ENCODE peak calls at places on chromosomes 1 and 21, in seven cellular contexts. H, W, A, P, G, R and S are unnamed samples.

GRCh38 chr21:37368536-37369279 is 2.1 kb downstream of the DYRK1A start:
- DNase-seq in H (peak; percentile 88), W (peak; percentile 19), A (peak; percentile 68), P (no peak), G (no peak), R (no peak), S (no peak)

GRCh38 chr1:182552527-182552926 is 36.5 kb downstream of the RNASEL start:
- DNase-seq in H (peak; percentile 26), W (no peak), A (no peak), P (no peak), G (no peak), R (no peak), S (no peak)

GRCh38 chr1:86419277-86419903 is 4.6 kb upstream of the CLCA2 start:
- DNase-seq in H (peak; percentile 33), W (peak; percentile 15), A (peak; percentile 64), P (peak; percentile 68), G (no peak), R (no peak), S (peak; percentile 15)

GRCh38 chr1:44305962-44306422 is 49.1 kb downstream of the ERI3 start:
- DNase-seq in H (no peak), W (no peak), A (no peak), P (no peak), G (no peak), R (no peak), S (no peak)

GRCh38 chr1:47906466-47907191 is 90.6 kb downstream of the TRABD2B start:
- DNase-seq in H (no peak), W (peak; percentile 34), A (no peak), P (no peak), G (no peak), R (no peak), S (no peak)

GRCh38 chr1:3049905-3050304 is 19.1 kb upstream of the PRDM16 start:
- DNase-seq in H (no peak), W (no peak), A (no peak), P (no peak), G (no peak), R (no peak), S (no peak)

GRCh38 chr1:68230901-68231626 is 1.3 kb downstream of the WLS start:
- DNase-seq in H (peak; percentile 63), W (peak; percentile 32), A (peak; percentile 8), P (peak; percentile 8), G (peak; percentile 63), R (no peak), S (peak; percentile 15)

GRCh38 chr1:1001631-1002300 is 1.9 kb upstream of the HES4 start:
- DNase-seq in H (peak; percentile 77), W (peak; percentile 89), A (peak; percentile 94), P (peak; percentile 76), G (peak; percentile 94), R (peak; percentile 46), S (peak; percentile 84)

GRCh38 chr1:2143814-2144500 is 50.6 kb downstream of the FAAP20 start:
- DNase-seq in H (no peak), W (no peak), A (no peak), P (no peak), G (no peak), R (no peak), S (no peak)

GRCh38 chr1:183278736-183279591 is 92.9 kb downstream of the LAMC2 start:
- DNase-seq in H (peak; percentile 89), W (no peak), A (peak; percentile 78), P (no peak), G (no peak), R (no peak), S (no peak)

GRCh38 chr1:154626456-154627246 is 18.7 kb upstream of the ADAR start:
- DNase-seq in H (peak; percentile 15), W (no peak), A (no peak), P (no peak), G (peak; percentile 23), R (no peak), S (peak; percentile 23)

GRCh38 chr1:99527078-99527477 is 118.8 kb upstream of the PALMD start:
- DNase-seq in H (peak; percentile 61), W (peak; percentile 19), A (peak; percentile 51), P (peak; percentile 46), G (peak; percentile 8), R (no peak), S (no peak)

DNA sequence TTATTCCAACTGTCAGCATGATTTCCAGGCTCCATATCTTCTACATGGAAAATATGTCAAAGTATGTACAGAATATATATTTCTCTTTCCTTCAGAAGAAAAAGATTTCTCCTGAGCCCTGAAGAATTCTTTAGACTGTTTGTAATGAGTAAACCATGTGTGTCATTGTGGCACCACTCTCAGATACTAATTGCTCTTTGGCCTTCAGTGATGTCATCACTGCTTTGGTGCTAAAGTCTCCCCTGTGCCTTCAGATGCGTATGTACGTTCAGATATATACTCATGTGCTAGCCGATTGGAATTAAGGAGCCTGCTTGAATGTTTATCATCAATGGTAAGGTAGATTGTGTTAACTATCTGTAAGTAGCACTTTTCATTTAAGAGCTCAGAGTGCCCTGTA is 20.6 kb upstream of the NBL1 start:
- DNase-seq in H (peak; percentile 58), W (peak; percentile 77), A (no peak), P (no peak), G (no peak), R (no peak), S (no peak)
- TF ChIP-seq EZH2phosphoT487 in H (no peak), W (no peak), A (no peak), P (no peak), G (no peak), R (no peak), S (no peak)

DNA sequence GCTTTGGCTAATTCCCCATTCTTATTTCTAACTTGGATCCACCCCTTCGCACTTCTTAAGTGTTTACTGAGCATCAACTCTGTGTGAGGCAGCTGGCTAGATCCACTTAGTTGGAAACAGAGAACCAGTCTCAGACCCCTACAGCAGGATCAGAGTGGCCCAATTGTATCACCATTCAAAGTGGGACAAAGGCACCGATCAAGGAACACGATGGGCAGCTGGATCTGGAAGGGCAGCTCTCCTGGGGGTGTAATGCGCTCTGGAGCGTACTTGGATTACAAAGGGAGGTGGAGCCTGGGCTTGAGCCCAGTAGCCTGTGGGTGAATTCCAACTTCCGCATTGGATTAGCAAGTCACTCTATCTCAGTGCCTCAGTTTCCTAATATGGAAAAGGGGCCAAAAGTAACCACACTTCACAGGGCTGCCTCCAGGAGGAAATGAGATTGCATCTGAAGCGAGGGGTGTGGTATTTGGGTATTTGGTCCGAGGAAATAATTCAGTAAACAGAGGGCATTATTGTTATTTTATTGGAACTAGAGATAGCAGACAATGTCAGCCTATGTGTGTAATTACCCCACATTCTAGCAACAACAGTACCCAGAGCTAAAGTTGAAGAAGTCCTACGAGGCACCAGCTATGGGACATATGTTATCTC is 11.9 kb downstream of the ECE1 start:
- DNase-seq in H (no peak), W (no peak), A (no peak), P (no peak), G (no peak), R (no peak), S (peak; percentile 95)
- H3K4me2 ChIP-seq in H (no peak overlapping the region), W (no peak overlapping the region), A (no peak overlapping the region), P (no peak overlapping the region), G (no peak overlapping the region), R (no peak overlapping the region), S (peak overlapping the region; percentile 17)

GRCh38 chr1:160400284-160400645 is at the start of gene VANGL2:
- DNase-seq in H (peak; percentile 35), W (peak; percentile 92), A (no peak), P (peak; percentile 89), G (peak; percentile 95), R (no peak), S (peak; percentile 93)
- TF ChIP-seq EZH2phosphoT487 in H (no peak), W (no peak), A (no peak), P (no peak), G (no peak), R (no peak), S (no peak)

GRCh38 chr1:236795757-236796719 is 946 bp downstream of the MTR start:
- DNase-seq in H (peak; percentile 83), W (peak; percentile 66), A (peak; percentile 11), P (peak; percentile 5), G (peak; percentile 23), R (peak; percentile 7), S (peak; percentile 5)
- H3K4me2 ChIP-seq in H (peak overlapping the region; percentile 96), W (peak overlapping the region; percentile 74), A (peak overlapping the region; percentile 97), P (peak overlapping the region; percentile 95), G (peak overlapping the region; percentile 90), R (peak overlapping the region; percentile 98), S (peak overlapping the region; percentile 77)

GRCh38 chr1:33339413-33339812 is 18.5 kb upstream of the A3GALT2 start:
- DNase-seq in H (peak; percentile 39), W (no peak), A (no peak), P (no peak), G (no peak), R (no peak), S (peak; percentile 59)
- TF ChIP-seq EZH2phosphoT487 in H (no peak), W (no peak), A (no peak), P (no peak), G (no peak), R (no peak), S (no peak)

GRCh38 chr1:104906141-104906540 is 1156.4 kb downstream of the AMY1C start:
- DNase-seq in H (no peak), W (no peak), A (no peak), P (no peak), G (no peak), R (no peak), S (no peak)
- H3K4me2 ChIP-seq in H (no peak overlapping the region), W (no peak overlapping the region), A (no peak overlapping the region), P (no peak overlapping the region), G (no peak overlapping the region), R (no peak overlapping the region), S (no peak overlapping the region)

GRCh38 chr1:203181586-203182376 is 4.7 kb downstream of the CHI3L1 start:
- DNase-seq in H (no peak), W (no peak), A (no peak), P (no peak), G (no peak), R (no peak), S (peak; percentile 15)
- TF ChIP-seq EZH2phosphoT487 in H (no peak), W (no peak), A (no peak), P (no peak), G (no peak), R (no peak), S (no peak)

DNA sequence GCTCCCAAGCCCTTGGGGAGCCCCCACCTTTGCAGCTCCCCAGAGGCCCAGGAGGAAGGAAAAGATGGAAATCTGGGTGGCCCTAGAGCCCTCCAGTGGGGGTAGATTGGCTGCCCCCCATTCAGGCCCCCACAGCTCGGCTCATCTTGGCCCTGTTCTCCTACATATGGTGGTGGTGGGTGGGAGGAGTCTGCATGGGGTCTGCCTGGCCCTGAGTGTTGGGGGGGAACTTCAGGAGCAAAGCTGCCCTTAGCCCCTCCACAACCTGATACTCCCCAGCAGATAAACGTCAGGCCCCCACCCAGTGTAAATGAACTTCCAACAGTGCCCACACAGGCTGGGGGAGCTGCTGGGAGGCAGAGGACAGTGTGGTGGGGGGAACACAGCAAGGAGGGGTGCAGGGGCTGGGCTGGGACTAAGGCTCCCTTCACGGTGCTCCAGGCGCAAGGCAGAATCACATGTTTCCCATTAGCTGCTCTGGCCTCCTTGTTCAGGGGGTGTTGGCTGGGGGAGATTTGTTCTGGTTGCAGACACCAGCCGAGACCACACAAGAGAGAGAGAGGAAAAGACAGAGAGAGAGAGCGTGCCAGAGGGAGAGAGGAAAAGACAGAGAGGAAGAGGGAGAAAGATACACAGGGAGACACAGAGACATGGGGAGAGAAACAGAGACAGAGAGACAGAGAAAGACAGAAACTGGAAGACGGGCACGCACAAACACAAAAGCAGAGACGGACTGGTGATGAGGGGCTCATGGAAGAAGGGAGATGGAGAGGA is 42.6 kb downstream of the AHDC1 start:
- DNase-seq in H (no peak), W (no peak), A (no peak), P (no peak), G (peak; percentile 86), R (no peak), S (peak; percentile 16)
- H3K4me2 ChIP-seq in H (peak overlapping the region; percentile 15), W (peak overlapping the region; percentile 65), A (no peak overlapping the region), P (peak overlapping the region; percentile 38), G (peak overlapping the region; percentile 47), R (no peak overlapping the region), S (peak overlapping the region; percentile 61)